ENCODE peak calls at places on chromosomes 7 and 10, in nine cellular contexts. O is cardiac muscle cell, J is sigmoid colon, M is A673, C is left ventricle myocardium inferior, V is GM10248, E is Calu3, D is GM13977, S is fibroblast of villous mesenchyme. Q is an unnamed sample.

GRCh38 chr10:4073912-4074311 is 288.9 kb upstream of the KLF6 start:
- DNase-seq in J (no peak), E (no peak), C (peak), S (peak), M (no peak), O (peak), V (no peak), D (no peak), Q (no peak)

GRCh38 chr10:124708922-124709520 is 35.2 kb downstream of the FAM53B start:
- DNase-seq in V (no peak), M (peak), E (no peak), O (no peak), D (no peak), C (no peak), J (no peak), S (peak), Q (no peak)

GRCh38 chr7:95045236-95045923 is 138.0 kb downstream of the PPP1R9A start:
- DNase-seq in S (no peak), M (peak), J (no peak), O (peak), E (peak), D (no peak), C (no peak), V (no peak), Q (no peak)

GRCh38 chr10:71873582-71874182 is 22.6 kb upstream of the PSAP start:
- DNase-seq in D (peak), S (no peak), V (peak), J (no peak), O (no peak), M (no peak), C (no peak), E (no peak), Q (no peak)

GRCh38 chr7:47456210-47456955 is 125.5 kb downstream of the TNS3 start:
- DNase-seq in D (no peak), O (no peak), S (no peak), V (no peak), C (no peak), M (no peak), J (no peak), E (no peak), Q (no peak)

GRCh38 chr7:7686806-7687205 is 31.6 kb downstream of the RPA3 start:
- DNase-seq in V (no peak), J (no peak), D (no peak), E (no peak), M (no peak), C (no peak), S (no peak), O (peak), Q (no peak)

GRCh38 chr7:40219917-40220316 is 85.1 kb downstream of the SUGCT start:
- DNase-seq in M (no peak), O (peak), E (no peak), J (no peak), C (no peak), V (no peak), S (peak), D (no peak), Q (no peak)

GRCh38 chr7:155951554-155952158 is 139.4 kb upstream of the SHH start:
- DNase-seq in S (peak), C (no peak), D (no peak), O (peak), M (no peak), V (no peak), J (peak), E (peak), Q (peak)

GRCh38 chr7:20393021-20394015 is 62.6 kb downstream of the ITGB8 start:
- DNase-seq in E (peak), V (no peak), D (no peak), M (no peak), O (no peak), J (no peak), C (no peak), S (no peak), Q (no peak)

GRCh38 chr10:66828957-66829356 is 96.9 kb upstream of the LRRTM3 start:
- DNase-seq in O (no peak), D (no peak), C (no peak), M (no peak), S (no peak), V (no peak), E (no peak), J (no peak), Q (no peak)

GRCh38 chr10:68153473-68154210 is 44.4 kb downstream of the MYPN start:
- DNase-seq in V (no peak), S (peak), D (no peak), E (peak), J (no peak), M (peak), O (peak), C (no peak), Q (no peak)

GRCh38 chr7:47803846-47804245 is 144.4 kb downstream of the PKD1L1 start:
- DNase-seq in E (no peak), M (no peak), O (no peak), D (peak), S (no peak), J (no peak), V (no peak), C (no peak), Q (no peak)

GRCh38 chr7:131327049-131327625 is 539 bp upstream of the MKLN1 start:
- DNase-seq in V (peak), M (peak), C (no peak), O (peak), J (no peak), S (peak), E (peak), D (peak), Q (peak)

GRCh38 chr10:49597426-49598163 is 12.5 kb upstream of the SLC18A3 start:
- DNase-seq in J (no peak), E (no peak), S (no peak), M (no peak), O (no peak), C (no peak), V (peak), D (peak), Q (no peak)

GRCh38 chr10:122135251-122136025 is 135.7 kb upstream of the BTBD16 start:
- DNase-seq in S (no peak), J (no peak), C (no peak), E (no peak), O (peak), V (no peak), M (no peak), D (no peak), Q (no peak)

GRCh38 chr7:129989466-129989865 is 36.7 kb upstream of the UBE2H start:
- DNase-seq in J (no peak), M (peak), E (peak), S (no peak), C (no peak), D (peak), V (peak), O (peak), Q (no peak)

GRCh38 chr7:140342732-140343514 is 55.4 kb downstream of the SLC37A3 start:
- DNase-seq in E (peak), M (peak), S (peak), V (peak), D (no peak), J (peak), C (peak), O (peak), Q (peak)

DNA sequence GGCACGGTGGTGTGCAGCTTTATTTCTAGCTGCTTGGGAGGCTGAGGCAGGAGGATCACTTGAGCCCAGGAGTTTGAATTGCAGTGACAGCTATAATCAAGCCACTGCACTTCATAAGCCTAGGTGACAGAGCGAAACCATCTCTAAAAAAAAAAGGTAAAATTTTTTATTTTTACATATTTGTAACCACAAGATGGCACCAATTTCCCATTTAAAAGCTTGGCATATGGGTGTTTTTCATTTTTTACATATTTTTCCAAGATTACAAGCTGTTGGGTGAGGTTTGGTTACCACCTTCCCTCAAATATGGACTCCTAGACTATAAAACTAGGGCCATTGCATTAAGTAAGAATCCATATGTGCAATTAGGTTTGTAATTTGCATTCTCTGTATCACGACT is 129.2 kb upstream of the ACBD5 start:
- DNase-seq in D (no peak), V (no peak), O (peak), S (no peak), M (peak), J (no peak), E (no peak), C (no peak), Q (no peak)
- TF ChIP-seq CTCF in D (no peak), V (no peak), O (no peak), S (peak), M (peak), J (no peak), E (peak), C (no peak), Q (peak)

GRCh38 chr7:32357535-32358277 is 132.5 kb downstream of the LSM5 start:
- DNase-seq in M (no peak), D (peak), E (no peak), V (no peak), C (no peak), O (no peak), J (no peak), S (no peak), Q (peak)
- TF ChIP-seq CTCF in M (peak), D (peak), E (peak), V (no peak), C (peak), O (no peak), J (no peak), S (no peak), Q (no peak)

GRCh38 chr7:141776374-141776773 is at the start of gene TAS2R4:
- DNase-seq in M (no peak), S (no peak), V (no peak), E (no peak), D (no peak), O (no peak), J (no peak), C (no peak), Q (no peak)
- TF ChIP-seq CTCF in M (no peak), S (no peak), V (no peak), E (no peak), D (no peak), O (no peak), J (no peak), C (no peak), Q (no peak)

DNA sequence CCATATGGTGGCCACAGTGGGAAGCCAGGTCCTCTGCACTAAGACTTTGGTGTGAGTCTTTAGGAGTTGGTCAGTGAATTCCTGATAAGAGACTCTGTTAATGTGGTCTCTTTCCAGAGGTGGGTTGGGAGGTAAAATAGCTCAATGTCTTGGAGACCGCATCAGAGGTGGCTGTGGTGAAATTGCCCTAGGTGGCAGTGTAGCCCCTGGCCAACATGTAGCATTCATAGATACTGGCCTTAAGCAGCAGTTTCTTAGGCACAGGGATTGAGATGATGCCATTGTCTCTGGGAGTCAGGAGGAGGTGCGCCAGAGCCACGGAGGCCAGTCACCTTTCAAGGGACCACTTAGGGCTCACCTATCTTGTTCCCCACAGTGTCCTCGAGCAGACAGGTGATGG is 202.8 kb downstream of the CREB5 start:
- DNase-seq in E (no peak), V (no peak), M (peak), J (no peak), S (no peak), C (no peak), O (no peak), D (no peak), Q (no peak)
- TF ChIP-seq CTCF in E (peak), V (peak), M (peak), J (no peak), S (peak), C (peak), O (no peak), D (peak), Q (no peak)

GRCh38 chr10:88565072-88565471 is 18.0 kb downstream of the RNLS start:
- DNase-seq in D (peak), E (no peak), S (peak), M (peak), V (peak), C (no peak), J (no peak), O (peak), Q (no peak)
- TF ChIP-seq CTCF in D (peak), E (no peak), S (peak), M (peak), V (peak), C (peak), J (peak), O (peak), Q (no peak)

GRCh38 chr7:134444198-134444960 is 14.5 kb downstream of the AKR1B1 start:
- DNase-seq in S (no peak), V (no peak), C (peak), D (no peak), J (no peak), O (no peak), E (no peak), M (no peak), Q (no peak)
- TF ChIP-seq CTCF in S (peak), V (no peak), C (peak), D (peak), J (no peak), O (no peak), E (no peak), M (no peak), Q (no peak)

GRCh38 chr7:143390773-143391114 is 9.6 kb downstream of the ZYX start:
- DNase-seq in O (no peak), C (no peak), D (no peak), V (no peak), S (no peak), E (no peak), J (peak), M (no peak), Q (no peak)

GRCh38 chr7:143388491-143389101 is 7.5 kb downstream of the ZYX start:
- DNase-seq in J (peak), M (no peak), O (peak), E (no peak), C (no peak), V (no peak), S (no peak), D (no peak), Q (no peak)

GRCh38 chr7:143390098-143390772 is 9.1 kb downstream of the ZYX start:
- DNase-seq in D (no peak), J (no peak), C (no peak), M (no peak), E (no peak), O (peak), S (no peak), V (no peak), Q (no peak)

GRCh38 chr7:143388051-143388450 is 6.9 kb downstream of the ZYX start:
- DNase-seq in V (no peak), S (no peak), C (no peak), O (no peak), M (no peak), E (no peak), D (no peak), J (peak), Q (no peak)

GRCh38 chr7:143389316-143390097 is 8.4 kb downstream of the ZYX start:
- DNase-seq in D (no peak), M (no peak), S (no peak), V (no peak), O (peak), J (peak), E (no peak), C (no peak), Q (no peak)
- TF ChIP-seq CTCF in D (no peak), M (no peak), S (no peak), V (no peak), O (no peak), J (no peak), E (no peak), C (no peak), Q (no peak)

Q was measured in endothelial cell.